ENCODE peak calls at places on chromosome 11, in eight cellular contexts. One of them, this sample, is unnamed.

GRCh38 chr11:128765571-128766530 is 72.0 kb downstream of the FLI1 start:
- DNase-seq in transverse colon: no peak
- DNase-seq in HCT116: no peak
- DNase-seq in ovary: no peak
- DNase-seq in body of pancreas: no peak
- DNase-seq in right lobe of liver: no peak
- DNase-seq in HepG2: no peak
- DNase-seq in stomach: no peak
- DNase-seq in this sample: no peak

GRCh38 chr11:18384157-18384641 is 10.2 kb upstream of the LDHA start:
- DNase-seq in HCT116: no peak
- DNase-seq in right lobe of liver: peak; percentile 68
- DNase-seq in ovary: peak; percentile 73
- DNase-seq in body of pancreas: peak; percentile 79
- DNase-seq in HepG2: peak; percentile 80
- DNase-seq in stomach: peak; percentile 63
- DNase-seq in transverse colon: peak; percentile 85
- DNase-seq in this sample: peak; percentile 91

GRCh38 chr11:27209562-27210005 is 153.4 kb downstream of the CCDC34 start:
- DNase-seq in stomach: no peak
- DNase-seq in HepG2: peak; percentile 80
- DNase-seq in body of pancreas: peak; percentile 27
- DNase-seq in ovary: no peak
- DNase-seq in transverse colon: no peak
- DNase-seq in right lobe of liver: no peak
- DNase-seq in HCT116: peak; percentile 40
- DNase-seq in this sample: no peak

GRCh38 chr11:33723238-33723881 is 12.9 kb downstream of the CD59 start:
- DNase-seq in right lobe of liver: no peak
- DNase-seq in stomach: no peak
- DNase-seq in ovary: no peak
- DNase-seq in HepG2: no peak
- DNase-seq in HCT116: peak; percentile 72
- DNase-seq in body of pancreas: peak; percentile 35
- DNase-seq in transverse colon: no peak
- DNase-seq in this sample: no peak

GRCh38 chr11:95088946-95089619 is 563 bp upstream of the ENDOD1 start:
- DNase-seq in transverse colon: no peak
- DNase-seq in stomach: peak; percentile 73
- DNase-seq in HCT116: no peak
- DNase-seq in right lobe of liver: no peak
- DNase-seq in HepG2: no peak
- DNase-seq in body of pancreas: peak; percentile 46
- DNase-seq in ovary: no peak
- DNase-seq in this sample: peak; percentile 88

GRCh38 chr11:60183595-60184201 is 815 bp upstream of the MS4A6A start:
- DNase-seq in HepG2: no peak
- DNase-seq in right lobe of liver: no peak
- DNase-seq in HCT116: no peak
- DNase-seq in transverse colon: no peak
- DNase-seq in ovary: no peak
- DNase-seq in stomach: no peak
- DNase-seq in body of pancreas: no peak
- DNase-seq in this sample: no peak

GRCh38 chr11:120998581-120998980 is 25.3 kb upstream of the TBCEL start:
- DNase-seq in right lobe of liver: no peak
- DNase-seq in ovary: no peak
- DNase-seq in HepG2: no peak
- DNase-seq in body of pancreas: no peak
- DNase-seq in transverse colon: no peak
- DNase-seq in HCT116: no peak
- DNase-seq in stomach: no peak
- DNase-seq in this sample: no peak

GRCh38 chr11:12893787-12894672 is 115.1 kb upstream of the RASSF10 start:
- DNase-seq in ovary: peak; percentile 42
- DNase-seq in body of pancreas: peak; percentile 69
- DNase-seq in transverse colon: peak; percentile 74
- DNase-seq in HCT116: peak; percentile 15
- DNase-seq in stomach: peak; percentile 69
- DNase-seq in right lobe of liver: no peak
- DNase-seq in HepG2: peak; percentile 39
- DNase-seq in this sample: no peak

GRCh38 chr11:38095268-38095667 is 1497.2 kb upstream of the RAG2 start:
- DNase-seq in transverse colon: no peak
- DNase-seq in HCT116: no peak
- DNase-seq in stomach: no peak
- DNase-seq in ovary: no peak
- DNase-seq in body of pancreas: no peak
- DNase-seq in HepG2: no peak
- DNase-seq in right lobe of liver: no peak
- DNase-seq in this sample: no peak

GRCh38 chr11:81644239-81644840 is 1089.3 kb downstream of the FAM181B start:
- DNase-seq in ovary: no peak
- DNase-seq in stomach: no peak
- DNase-seq in HepG2: peak; percentile 60
- DNase-seq in body of pancreas: peak; percentile 16
- DNase-seq in HCT116: peak; percentile 4
- DNase-seq in transverse colon: no peak
- DNase-seq in right lobe of liver: no peak
- DNase-seq in this sample: no peak

GRCh38 chr11:35588627-35589026 is 29.6 kb upstream of the FJX1 start:
- DNase-seq in body of pancreas: no peak
- DNase-seq in transverse colon: no peak
- DNase-seq in stomach: no peak
- DNase-seq in HCT116: no peak
- DNase-seq in right lobe of liver: no peak
- DNase-seq in ovary: no peak
- DNase-seq in HepG2: no peak
- DNase-seq in this sample: no peak

GRCh38 chr11:31788066-31788465 is 23.1 kb downstream of the PAX6 start:
- DNase-seq in stomach: no peak
- DNase-seq in right lobe of liver: no peak
- DNase-seq in HepG2: no peak
- DNase-seq in HCT116: no peak
- DNase-seq in transverse colon: no peak
- DNase-seq in body of pancreas: no peak
- DNase-seq in ovary: no peak
- DNase-seq in this sample: no peak

GRCh38 chr11:2699531-2700414 is at the start of gene KCNQ1OT1:
- DNase-seq in transverse colon: peak; percentile 92
- DNase-seq in body of pancreas: peak; percentile 94
- DNase-seq in ovary: peak; percentile 90
- DNase-seq in HepG2: peak; percentile 95
- DNase-seq in HCT116: peak; percentile 83
- DNase-seq in right lobe of liver: peak; percentile 93
- DNase-seq in stomach: peak; percentile 90
- DNase-seq in this sample: peak; percentile 96

GRCh38 chr11:783581-784015 is 6.3 kb downstream of the CEND1 start:
- DNase-seq in body of pancreas: peak; percentile 90
- DNase-seq in ovary: peak; percentile 64
- DNase-seq in HCT116: peak; percentile 78
- DNase-seq in right lobe of liver: peak; percentile 57
- DNase-seq in stomach: peak; percentile 89
- DNase-seq in HepG2: no peak
- DNase-seq in transverse colon: peak; percentile 82
- DNase-seq in this sample: no peak

GRCh38 chr11:107606122-107606521 is 15.2 kb downstream of the ELMOD1 start:
- DNase-seq in HepG2: no peak
- DNase-seq in ovary: no peak
- DNase-seq in body of pancreas: no peak
- DNase-seq in stomach: no peak
- DNase-seq in right lobe of liver: no peak
- DNase-seq in transverse colon: no peak
- DNase-seq in HCT116: no peak
- DNase-seq in this sample: no peak

GRCh38 chr11:58061813-58062212 is 31.1 kb downstream of the OR6Q1 start:
- DNase-seq in transverse colon: no peak
- DNase-seq in body of pancreas: no peak
- DNase-seq in HCT116: no peak
- DNase-seq in ovary: no peak
- DNase-seq in right lobe of liver: no peak
- DNase-seq in HepG2: no peak
- DNase-seq in stomach: no peak
- DNase-seq in this sample: no peak

GRCh38 chr11:66881927-66882452 is 25.1 kb downstream of the LRFN4 start:
- DNase-seq in stomach: no peak
- DNase-seq in body of pancreas: no peak
- DNase-seq in ovary: no peak
- DNase-seq in transverse colon: no peak
- DNase-seq in HCT116: no peak
- DNase-seq in HepG2: no peak
- DNase-seq in right lobe of liver: no peak
- DNase-seq in this sample: no peak

GRCh38 chr11:29343465-29344333 is 673.1 kb downstream of the KCNA4 start:
- DNase-seq in right lobe of liver: peak; percentile 68
- DNase-seq in ovary: no peak
- DNase-seq in HCT116: peak; percentile 60
- DNase-seq in transverse colon: peak; percentile 44
- DNase-seq in body of pancreas: peak; percentile 56
- DNase-seq in HepG2: peak; percentile 28
- DNase-seq in stomach: peak; percentile 62
- DNase-seq in this sample: no peak

GRCh38 chr11:36500315-36500721 is 9.8 kb downstream of the TRAF6 start:
- DNase-seq in HCT116: no peak
- DNase-seq in right lobe of liver: no peak
- DNase-seq in HepG2: no peak
- DNase-seq in body of pancreas: peak; percentile 43
- DNase-seq in ovary: no peak
- DNase-seq in stomach: no peak
- DNase-seq in transverse colon: peak; percentile 16
- DNase-seq in this sample: no peak

GRCh38 chr11:132099692-132100091 is 729.3 kb downstream of the NTM start:
- DNase-seq in stomach: no peak
- DNase-seq in ovary: no peak
- DNase-seq in HCT116: no peak
- DNase-seq in body of pancreas: peak; percentile 7
- DNase-seq in right lobe of liver: no peak
- DNase-seq in transverse colon: no peak
- DNase-seq in HepG2: no peak
- DNase-seq in this sample: no peak
- TF ChIP-seq CTCF in stomach: no peak
- TF ChIP-seq CTCF in ovary: no peak
- TF ChIP-seq CTCF in HCT116: peak; percentile 14
- TF ChIP-seq CTCF in body of pancreas: no peak
- TF ChIP-seq CTCF in right lobe of liver: peak; percentile 14
- TF ChIP-seq CTCF in transverse colon: no peak
- TF ChIP-seq CTCF in HepG2: peak; percentile 22
- TF ChIP-seq CTCF in this sample: no peak

DNA sequence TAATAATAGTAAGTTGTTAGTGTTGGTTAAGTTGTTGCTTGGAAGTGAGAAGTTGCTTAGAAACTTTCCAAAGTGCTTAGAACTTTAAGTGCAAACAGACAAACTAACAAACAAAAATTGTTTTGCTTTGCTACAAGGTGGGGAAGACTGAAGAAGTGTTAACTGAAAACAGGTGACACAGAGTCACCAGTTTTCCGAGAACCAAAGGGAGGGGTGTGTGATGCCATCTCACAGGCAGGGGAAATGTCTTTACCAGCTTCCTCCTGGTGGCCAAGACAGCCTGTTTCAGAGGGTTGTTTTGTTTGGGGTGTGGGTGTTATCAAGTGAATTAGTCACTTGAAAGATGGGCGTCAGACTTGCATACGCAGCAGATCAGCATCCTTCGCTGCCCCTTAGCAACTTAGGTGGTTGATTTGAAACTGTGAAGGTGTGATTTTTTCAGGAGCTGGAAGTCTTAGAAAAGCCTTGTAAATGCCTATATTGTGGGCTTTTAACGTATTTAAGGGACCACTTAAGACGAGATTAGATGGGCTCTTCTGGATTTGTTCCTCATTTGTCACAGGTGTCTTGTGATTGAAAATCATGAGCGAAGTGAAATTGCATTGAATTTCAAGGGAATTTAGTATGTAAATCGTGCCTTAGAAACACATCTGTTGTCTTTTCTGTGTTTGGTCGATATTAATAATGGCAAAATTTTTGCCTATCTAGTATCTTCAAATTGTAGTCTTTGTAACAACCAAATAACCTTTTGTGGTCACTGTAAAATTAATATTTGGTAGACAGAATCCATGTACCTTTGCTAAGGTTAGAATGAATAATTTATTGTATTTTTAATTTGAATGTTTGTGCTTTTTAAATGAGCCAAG is 2.7 kb downstream of the NEAT1 start:
- DNase-seq in stomach: peak; percentile 60
- DNase-seq in HepG2: no peak
- DNase-seq in HCT116: peak; percentile 42
- DNase-seq in body of pancreas: peak; percentile 72
- DNase-seq in right lobe of liver: peak; percentile 56
- DNase-seq in ovary: no peak
- DNase-seq in transverse colon: peak; percentile 69
- DNase-seq in this sample: peak; percentile 89
- TF ChIP-seq POLR2A in stomach: no peak
- TF ChIP-seq POLR2A in HepG2: peak; percentile 97
- TF ChIP-seq POLR2A in HCT116: no peak
- TF ChIP-seq POLR2A in body of pancreas: no peak
- TF ChIP-seq POLR2A in right lobe of liver: peak; percentile 53
- TF ChIP-seq POLR2A in ovary: peak; percentile 42
- TF ChIP-seq POLR2A in transverse colon: peak; percentile 83
- TF ChIP-seq POLR2A in this sample: peak; percentile 33

DNA sequence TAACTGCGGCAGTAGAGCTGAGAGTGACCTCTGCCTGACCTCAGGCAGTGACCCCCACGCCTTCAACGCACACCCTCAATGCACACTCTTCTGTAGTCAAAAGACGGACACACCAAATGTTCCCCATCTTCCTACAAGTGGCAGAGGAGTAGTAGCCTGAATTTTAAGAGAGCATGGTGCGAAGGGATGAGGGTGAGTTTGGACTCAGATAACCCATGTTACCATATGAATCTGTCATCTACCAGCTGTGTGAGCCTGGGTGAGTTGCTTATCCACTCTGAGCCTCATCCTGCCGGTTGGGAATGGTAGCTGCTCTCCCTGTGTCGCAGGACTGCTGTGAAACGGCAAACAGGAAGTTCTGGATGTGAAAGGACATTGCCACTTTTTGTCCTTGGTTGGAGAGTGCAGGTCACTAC is 20.6 kb upstream of the ROBO3 start:
- DNase-seq in HCT116: no peak
- DNase-seq in transverse colon: no peak
- DNase-seq in ovary: no peak
- DNase-seq in HepG2: no peak
- DNase-seq in body of pancreas: no peak
- DNase-seq in right lobe of liver: no peak
- DNase-seq in stomach: no peak
- DNase-seq in this sample: no peak
- H3K27me3 ChIP-seq in HCT116: peaks cover 64% of the 10 kb centered on the region
- H3K27me3 ChIP-seq in transverse colon: peaks cover 100% of the 10 kb centered on the region
- H3K27me3 ChIP-seq in ovary: peaks cover 10% of the 10 kb centered on the region
- H3K27me3 ChIP-seq in HepG2: peaks cover 16% of the 10 kb centered on the region
- H3K27me3 ChIP-seq in body of pancreas: peaks cover 3% of the 10 kb centered on the region
- H3K27me3 ChIP-seq in right lobe of liver: peaks cover 6% of the 10 kb centered on the region
- H3K27me3 ChIP-seq in stomach: peaks cover 8% of the 10 kb centered on the region
- H3K27me3 ChIP-seq in this sample: no peaks in the 10 kb centered on the region

DNA sequence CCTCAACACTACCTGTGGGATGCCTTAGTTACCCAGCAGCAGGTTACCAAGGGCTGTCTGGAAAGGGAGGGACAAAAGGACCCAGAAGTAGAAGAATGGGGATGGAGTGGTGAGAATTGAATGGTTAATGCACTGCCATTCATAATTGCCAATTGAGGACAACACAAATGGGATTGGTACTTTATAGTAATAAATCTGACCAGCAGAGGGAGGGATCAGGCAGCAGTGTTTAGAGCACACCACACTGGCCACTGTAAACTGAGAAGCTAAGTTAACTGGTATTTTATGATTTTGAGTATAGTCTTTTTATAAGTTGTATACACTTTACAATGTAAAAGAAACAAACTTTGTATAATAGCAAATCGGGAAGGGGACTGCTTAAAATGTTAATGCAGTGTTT is 10.7 kb downstream of the TBRG1 start:
- DNase-seq in right lobe of liver: no peak
- DNase-seq in body of pancreas: no peak
- DNase-seq in ovary: no peak
- DNase-seq in stomach: no peak
- DNase-seq in transverse colon: no peak
- DNase-seq in HepG2: no peak
- DNase-seq in HCT116: no peak
- DNase-seq in this sample: no peak
- TF ChIP-seq CTCF in right lobe of liver: peak; percentile 22
- TF ChIP-seq CTCF in body of pancreas: no peak
- TF ChIP-seq CTCF in ovary: no peak
- TF ChIP-seq CTCF in stomach: no peak
- TF ChIP-seq CTCF in transverse colon: no peak
- TF ChIP-seq CTCF in HepG2: no peak
- TF ChIP-seq CTCF in HCT116: peak; percentile 27
- TF ChIP-seq CTCF in this sample: no peak

This sample was measured in vagina.